ENCODE peak calls at places on chromosomes 12 and 14, in eight cellular contexts. C is bronchial epithelial cell, L is T follicular helper cell, A is AG08396, Q is lower leg skin, W is NCI-H774, T is T1000, N is heart left ventricle. I is an unnamed sample.

GRCh38 chr12:1457901-1458300 is 136.5 kb downstream of the FBXL14 start:
- DNase-seq in C (peak; percentile 23), L (no peak), A (peak; percentile 74), Q (no peak), W (no peak), T (peak; percentile 63), N (no peak), I (no peak)

GRCh38 chr12:131205534-131205933 is 251.8 kb downstream of the ADGRD1 start:
- DNase-seq in C (no peak), L (no peak), A (no peak), Q (peak; percentile 57), W (no peak), T (no peak), N (no peak), I (no peak)

GRCh38 chr14:100804558-100805309 is 21.2 kb upstream of the MEG3 start:
- DNase-seq in C (no peak), L (no peak), A (no peak), Q (no peak), W (no peak), T (no peak), N (peak; percentile 22), I (no peak)

GRCh38 chr14:98959958-98960616 is 311.9 kb downstream of the BCL11B start:
- DNase-seq in C (no peak), L (no peak), A (no peak), Q (peak; percentile 83), W (no peak), T (no peak), N (no peak), I (no peak)

GRCh38 chr14:106690333-106690891 is 1164.0 kb downstream of the TMEM121 start:
- DNase-seq in C (no peak), L (no peak), A (no peak), Q (no peak), W (no peak), T (no peak), N (no peak), I (no peak)

GRCh38 chr12:27899151-27899661 is 73.3 kb downstream of the PTHLH start:
- DNase-seq in C (peak; percentile 100), L (no peak), A (peak; percentile 78), Q (no peak), W (no peak), T (peak; percentile 61), N (no peak), I (no peak)

GRCh38 chr12:13670249-13670648 is 311.2 kb downstream of the GRIN2B start:
- DNase-seq in C (no peak), L (no peak), A (no peak), Q (no peak), W (no peak), T (no peak), N (no peak), I (no peak)

GRCh38 chr12:6852651-6853354 is 853 bp downstream of the USP5 start:
- DNase-seq in C (peak; percentile 81), L (peak; percentile 50), A (peak; percentile 78), Q (no peak), W (peak; percentile 32), T (peak; percentile 60), N (no peak), I (peak; percentile 88)

GRCh38 chr14:53461823-53462222 is 308.7 kb upstream of the DDHD1 start:
- DNase-seq in C (no peak), L (no peak), A (no peak), Q (no peak), W (no peak), T (no peak), N (no peak), I (no peak)

GRCh38 chr14:42532194-42532593 is 925.5 kb downstream of the LRFN5 start:
- DNase-seq in C (no peak), L (no peak), A (no peak), Q (no peak), W (no peak), T (no peak), N (no peak), I (no peak)

GRCh38 chr12:107509421-107509820 is 176.2 kb upstream of the PWP1 start:
- DNase-seq in C (no peak), L (no peak), A (no peak), Q (no peak), W (no peak), T (no peak), N (no peak), I (no peak)

GRCh38 chr12:92551853-92552397 is 150.9 kb upstream of the PLEKHG7 start:
- DNase-seq in C (peak; percentile 96), L (no peak), A (peak; percentile 35), Q (no peak), W (no peak), T (no peak), N (no peak), I (peak; percentile 96)

GRCh38 chr14:61111145-61112130 is 130.4 kb downstream of the SLC38A6 start:
- DNase-seq in C (no peak), L (no peak), A (no peak), Q (peak; percentile 84), W (no peak), T (no peak), N (no peak), I (no peak)

GRCh38 chr14:41605550-41606248 is 977 bp upstream of the LRFN5 start:
- DNase-seq in C (no peak), L (no peak), A (peak; percentile 14), Q (peak; percentile 82), W (peak; percentile 63), T (no peak), N (no peak), I (no peak)

GRCh38 chr12:120212301-120212700 is 11.4 kb upstream of the RPLP0 start:
- DNase-seq in C (no peak), L (no peak), A (no peak), Q (no peak), W (no peak), T (no peak), N (no peak), I (no peak)

GRCh38 chr14:70013269-70013873 is 134.2 kb downstream of the SMOC1 start:
- DNase-seq in C (peak; percentile 42), L (no peak), A (no peak), Q (peak; percentile 66), W (no peak), T (no peak), N (no peak), I (no peak)

GRCh38 chr14:104971447-104972240 is 6.5 kb downstream of the AHNAK2 start:
- DNase-seq in C (no peak), L (no peak), A (no peak), Q (peak; percentile 89), W (no peak), T (no peak), N (peak; percentile 57), I (no peak)

GRCh38 chr12:47078733-47079364 is 572 bp upstream of the PCED1B start:
- DNase-seq in C (no peak), L (no peak), A (no peak), Q (peak; percentile 86), W (peak; percentile 49), T (no peak), N (no peak), I (peak; percentile 68)

GRCh38 chr12:21940972-21941521 is at the start of gene ABCC9:
- DNase-seq in C (peak; percentile 22), L (no peak), A (peak; percentile 26), Q (peak; percentile 89), W (no peak), T (no peak), N (peak; percentile 79), I (no peak)

GRCh38 chr12:81021834-81022233 is 56.0 kb upstream of the ACSS3 start:
- DNase-seq in C (no peak), L (no peak), A (no peak), Q (no peak), W (no peak), T (no peak), N (no peak), I (no peak)

GRCh38 chr14:105474478-105475268 is at the start of gene CRIP2:
- DNase-seq in C (no peak), L (no peak), A (peak; percentile 94), Q (no peak), W (peak; percentile 71), T (no peak), N (no peak), I (peak; percentile 48)

GRCh38 chr14:76152333-76152681 is 585 bp downstream of the GPATCH2L start:
- DNase-seq in C (peak; percentile 81), L (peak; percentile 57), A (peak; percentile 90), Q (peak; percentile 92), W (no peak), T (peak; percentile 63), N (peak; percentile 75), I (peak; percentile 69)

GRCh38 chr14:68775614-68776126 is 17.2 kb downstream of the ZFP36L1 start:
- DNase-seq in C (no peak), L (no peak), A (no peak), Q (peak; percentile 62), W (no peak), T (no peak), N (no peak), I (no peak)

GRCh38 chr12:124953689-124954405 is 35.1 kb downstream of the DHX37 start:
- DNase-seq in C (no peak), L (no peak), A (peak; percentile 5), Q (no peak), W (no peak), T (no peak), N (no peak), I (no peak)

GRCh38 chr12:64992641-64993040 is 128.5 kb downstream of the WIF1 start:
- DNase-seq in C (no peak), L (no peak), A (no peak), Q (no peak), W (no peak), T (no peak), N (no peak), I (no peak)

GRCh38 chr12:6182279-6182898 is 17.8 kb upstream of the CD9 start:
- DNase-seq in C (peak; percentile 85), L (no peak), A (peak; percentile 78), Q (peak; percentile 96), W (no peak), T (no peak), N (no peak), I (no peak)

GRCh38 chr12:32947203-32947795 is 50.7 kb upstream of the PKP2 start:
- DNase-seq in C (peak; percentile 44), L (no peak), A (no peak), Q (no peak), W (peak; percentile 64), T (no peak), N (no peak), I (peak; percentile 26)

GRCh38 chr12:57127101-57127709 is 1.1 kb upstream of the LRP1 start:
- DNase-seq in C (peak; percentile 58), L (peak; percentile 12), A (no peak), Q (peak; percentile 91), W (peak; percentile 24), T (peak; percentile 74), N (peak; percentile 82), I (peak; percentile 88)

GRCh38 chr14:20655851-20656250 is 14.4 kb upstream of the OR6S1 start:
- DNase-seq in C (no peak), L (no peak), A (no peak), Q (no peak), W (no peak), T (no peak), N (no peak), I (no peak)

GRCh38 chr14:23182372-23183014 is 967 bp downstream of the SLC7A8 start:
- DNase-seq in C (peak; percentile 33), L (peak; percentile 10), A (no peak), Q (peak; percentile 87), W (no peak), T (no peak), N (peak; percentile 68), I (no peak)

GRCh38 chr12:33222357-33222756 is 217.3 kb downstream of the SYT10 start:
- DNase-seq in C (no peak), L (no peak), A (no peak), Q (no peak), W (no peak), T (no peak), N (no peak), I (no peak)

GRCh38 chr14:21868442-21869046 is 194.9 kb upstream of the OR4E1 start:
- DNase-seq in C (peak; percentile 87), L (peak; percentile 67), A (peak; percentile 37), Q (no peak), W (no peak), T (no peak), N (no peak), I (peak; percentile 36)

GRCh38 chr14:89303452-89304435 is 113.3 kb downstream of the FOXN3 start:
- DNase-seq in C (peak; percentile 46), L (no peak), A (peak; percentile 72), Q (no peak), W (peak; percentile 93), T (peak; percentile 23), N (no peak), I (peak; percentile 4)

GRCh38 chr14:105419305-105420091 is at the start of gene MTA1:
- DNase-seq in C (no peak), L (peak; percentile 28), A (peak; percentile 84), Q (peak; percentile 84), W (peak; percentile 26), T (peak; percentile 8), N (peak; percentile 75), I (no peak)

I was measured in Caki2.